ENCODE peak calls at places on chromosomes 5 and 9, in nine cellular contexts. G is GM23248, L is NCI-H2171, H is AG08396, I is H9, V is BE2C, N is cardiac fibroblast, T is lung microvascular endothelial cell, F is cardiac muscle cell. Y is an unnamed sample.

GRCh38 chr9:130265431-130266235 is at the start of gene HMCN2:
- DNase-seq in F (peak), T (no peak), G (peak), V (peak), N (no peak), H (no peak), I (peak), L (no peak), Y (no peak)

GRCh38 chr9:133761641-133762248 is 23.6 kb upstream of the SARDH start:
- DNase-seq in N (no peak), H (no peak), V (peak), I (peak), T (no peak), L (no peak), G (no peak), F (no peak), Y (peak)

GRCh38 chr5:122937914-122938313 is 92.5 kb downstream of the SNX24 start:
- DNase-seq in T (peak), L (no peak), H (no peak), I (no peak), F (peak), N (no peak), G (no peak), V (no peak), Y (no peak)

GRCh38 chr5:74294231-74294705 is 346.3 kb downstream of the ENC1 start:
- DNase-seq in H (no peak), V (no peak), L (no peak), I (no peak), T (no peak), G (no peak), F (peak), N (peak), Y (no peak)

GRCh38 chr9:90942555-90942954 is 140.9 kb downstream of the SYK start:
- DNase-seq in N (no peak), F (no peak), I (no peak), L (no peak), H (no peak), V (no peak), T (no peak), G (no peak), Y (no peak)

GRCh38 chr5:109882546-109882945 is 192.8 kb downstream of the MAN2A1 start:
- DNase-seq in T (no peak), H (no peak), I (no peak), N (no peak), V (no peak), L (no peak), F (no peak), G (no peak), Y (no peak)

GRCh38 chr5:76583163-76584047 is 39.8 kb downstream of the F2RL2 start:
- DNase-seq in V (no peak), I (no peak), H (no peak), F (peak), L (no peak), N (peak), T (peak), G (peak), Y (no peak)

GRCh38 chr5:135269224-135269623 is 129.8 kb downstream of the MACROH2A1 start:
- DNase-seq in N (peak), H (no peak), L (no peak), I (no peak), G (peak), F (no peak), V (no peak), T (peak), Y (no peak)

GRCh38 chr9:15724006-15724405 is 171.2 kb downstream of the CCDC171 start:
- DNase-seq in V (no peak), F (peak), N (peak), H (peak), I (no peak), T (no peak), G (peak), L (no peak), Y (no peak)

GRCh38 chr5:100273846-100274580 is 261.2 kb upstream of the FAM174A start:
- DNase-seq in H (no peak), I (no peak), T (no peak), F (no peak), V (no peak), N (no peak), G (no peak), L (no peak), Y (no peak)

GRCh38 chr5:73266309-73266708 is 93.3 kb downstream of the TMEM174 start:
- DNase-seq in I (no peak), H (no peak), G (peak), V (no peak), T (no peak), N (no peak), F (no peak), L (no peak), Y (no peak)

GRCh38 chr9:107888773-107889227 is 399.2 kb upstream of the KLF4 start:
- DNase-seq in L (no peak), T (no peak), F (no peak), G (peak), V (no peak), I (no peak), N (no peak), H (no peak), Y (no peak)

GRCh38 chr9:98360176-98360708 is 104.8 kb upstream of the TBC1D2 start:
- DNase-seq in L (no peak), G (no peak), H (no peak), N (no peak), I (no peak), V (no peak), T (no peak), F (no peak), Y (no peak)

GRCh38 chr9:16262467-16263261 is 607.8 kb downstream of the BNC2 start:
- DNase-seq in I (no peak), F (no peak), T (peak), H (no peak), L (peak), V (no peak), G (no peak), N (no peak), Y (no peak)

GRCh38 chr5:113345261-113345940 is 89.4 kb downstream of the TSSK1B start:
- DNase-seq in I (no peak), T (no peak), L (no peak), V (no peak), G (peak), F (peak), N (peak), H (no peak), Y (no peak)

GRCh38 chr9:111943200-111943599 is 46.6 kb downstream of the UGCG start:
- DNase-seq in G (no peak), F (no peak), L (no peak), I (no peak), H (no peak), N (no peak), V (no peak), T (no peak), Y (no peak)

GRCh38 chr9:34046784-34047379 is 1.8 kb downstream of the UBAP2 start:
- DNase-seq in I (no peak), T (peak), H (no peak), G (peak), N (peak), F (peak), L (no peak), V (no peak), Y (no peak)

Y was measured in pancreas.